ENCODE peak calls at places on chromosomes 2 and 18, in four cellular contexts. L is H9, P is testis, I is neural progenitor cell. U is an unnamed sample.
A peak's percentile ranks its signal among the peaks of the same experiment; 100 is the strongest.

GRCh38 chr2:58893645-58894336 is 652.7 kb upstream of the FANCL start:
- DNase-seq in L (no peak), P (no peak), I (no peak), U (no peak)

GRCh38 chr18:35519148-35519899 is 21.6 kb upstream of the INO80C start:
- DNase-seq in L (no peak), P (peak; percentile 86), I (no peak), U (no peak)

GRCh38 chr18:59239627-59240026 is 19.7 kb downstream of the GRP start:
- DNase-seq in L (no peak), P (no peak), I (no peak), U (no peak)

GRCh38 chr2:167908786-167909185 is 338.6 kb downstream of the STK39 start:
- DNase-seq in L (no peak), P (no peak), I (no peak), U (no peak)

GRCh38 chr2:210519594-210519993 is 36.8 kb upstream of the CPS1 start:
- DNase-seq in L (no peak), P (no peak), I (no peak), U (no peak)

GRCh38 chr2:138787053-138787666 is 7.0 kb upstream of the NXPH2 start:
- DNase-seq in L (no peak), P (peak; percentile 18), I (peak; percentile 48), U (no peak)

GRCh38 chr2:207241198-207241597 is 75.5 kb upstream of the KLF7 start:
- DNase-seq in L (no peak), P (no peak), I (no peak), U (no peak)

GRCh38 chr18:11268691-11269686 is 119.6 kb upstream of the PIEZO2 start:
- DNase-seq in L (no peak), P (no peak), I (peak; percentile 20), U (no peak)

GRCh38 chr2:16138811-16139662 is 198.7 kb downstream of the MYCN start:
- DNase-seq in L (no peak), P (no peak), I (peak; percentile 89), U (no peak)

GRCh38 chr2:115774361-115774760 is 1331.9 kb downstream of the DPP10 start:
- DNase-seq in L (no peak), P (no peak), I (no peak), U (no peak)

GRCh38 chr18:10239138-10239537 is 215.3 kb upstream of the APCDD1 start:
- DNase-seq in L (no peak), P (peak; percentile 59), I (no peak), U (no peak)

GRCh38 chr2:222739939-222740338 is 68.5 kb downstream of the MOGAT1 start:
- DNase-seq in L (no peak), P (no peak), I (no peak), U (no peak)

GRCh38 chr2:239711911-239712570 is 311.2 kb upstream of the HDAC4 start:
- DNase-seq in L (peak; percentile 13), P (no peak), I (no peak), U (no peak)

GRCh38 chr2:215851091-215851490 is 162.3 kb downstream of the MREG start:
- DNase-seq in L (no peak), P (no peak), I (no peak), U (no peak)

GRCh38 chr2:198326431-198326830 is 522.0 kb downstream of the PLCL1 start:
- DNase-seq in L (no peak), P (no peak), I (no peak), U (no peak)

GRCh38 chr2:84297155-84297554 is 161.9 kb downstream of the SUCLG1 start:
- DNase-seq in L (peak; percentile 41), P (no peak), I (no peak), U (no peak)

GRCh38 chr2:229920011-229920781 is 1.6 kb downstream of the TRIP12 start:
- DNase-seq in L (no peak), P (peak; percentile 47), I (peak; percentile 48), U (no peak)

GRCh38 chr2:729363-729762 is 52.2 kb upstream of the TMEM18 start:
- DNase-seq in L (no peak), P (no peak), I (no peak), U (peak; percentile 61)

GRCh38 chr18:34661464-34662087 is 48.5 kb upstream of the DTNA start:
- DNase-seq in L (peak; percentile 45), P (no peak), I (peak; percentile 61), U (peak; percentile 55)

GRCh38 chr2:25342372-25343186 is 854 bp upstream of the DNMT3A start:
- DNase-seq in L (peak; percentile 94), P (peak; percentile 85), I (peak; percentile 96), U (peak; percentile 73)

GRCh38 chr18:21243041-21243431 is 1.0 kb downstream of the GREB1L start:
- DNase-seq in L (peak; percentile 28), P (peak; percentile 55), I (peak; percentile 42), U (no peak)

GRCh38 chr2:168241746-168242145 is 5.6 kb downstream of the STK39 start:
- DNase-seq in L (no peak), P (no peak), I (no peak), U (no peak)

GRCh38 chr18:13579874-13580273 is 146.5 kb downstream of the FAM210A start:
- DNase-seq in L (no peak), P (no peak), I (no peak), U (no peak)

GRCh38 chr2:234178309-234179030 is 128.0 kb downstream of the SPP2 start:
- DNase-seq in L (no peak), P (peak; percentile 26), I (peak; percentile 33), U (no peak)

GRCh38 chr2:49490710-49491109 is 336.4 kb upstream of the FSHR start:
- DNase-seq in L (peak; percentile 88), P (peak; percentile 45), I (peak; percentile 71), U (peak; percentile 73)

GRCh38 chr2:32457814-32458213 is 101.0 kb downstream of the BIRC6 start:
- DNase-seq in L (no peak), P (no peak), I (no peak), U (no peak)

GRCh38 chr2:163732718-163733117 is 3.1 kb downstream of the FIGN start:
- DNase-seq in L (no peak), P (peak; percentile 34), I (no peak), U (no peak)

GRCh38 chr2:150676747-150677382 is 189.4 kb upstream of the RND3 start:
- DNase-seq in L (no peak), P (no peak), I (no peak), U (no peak)

DNA sequence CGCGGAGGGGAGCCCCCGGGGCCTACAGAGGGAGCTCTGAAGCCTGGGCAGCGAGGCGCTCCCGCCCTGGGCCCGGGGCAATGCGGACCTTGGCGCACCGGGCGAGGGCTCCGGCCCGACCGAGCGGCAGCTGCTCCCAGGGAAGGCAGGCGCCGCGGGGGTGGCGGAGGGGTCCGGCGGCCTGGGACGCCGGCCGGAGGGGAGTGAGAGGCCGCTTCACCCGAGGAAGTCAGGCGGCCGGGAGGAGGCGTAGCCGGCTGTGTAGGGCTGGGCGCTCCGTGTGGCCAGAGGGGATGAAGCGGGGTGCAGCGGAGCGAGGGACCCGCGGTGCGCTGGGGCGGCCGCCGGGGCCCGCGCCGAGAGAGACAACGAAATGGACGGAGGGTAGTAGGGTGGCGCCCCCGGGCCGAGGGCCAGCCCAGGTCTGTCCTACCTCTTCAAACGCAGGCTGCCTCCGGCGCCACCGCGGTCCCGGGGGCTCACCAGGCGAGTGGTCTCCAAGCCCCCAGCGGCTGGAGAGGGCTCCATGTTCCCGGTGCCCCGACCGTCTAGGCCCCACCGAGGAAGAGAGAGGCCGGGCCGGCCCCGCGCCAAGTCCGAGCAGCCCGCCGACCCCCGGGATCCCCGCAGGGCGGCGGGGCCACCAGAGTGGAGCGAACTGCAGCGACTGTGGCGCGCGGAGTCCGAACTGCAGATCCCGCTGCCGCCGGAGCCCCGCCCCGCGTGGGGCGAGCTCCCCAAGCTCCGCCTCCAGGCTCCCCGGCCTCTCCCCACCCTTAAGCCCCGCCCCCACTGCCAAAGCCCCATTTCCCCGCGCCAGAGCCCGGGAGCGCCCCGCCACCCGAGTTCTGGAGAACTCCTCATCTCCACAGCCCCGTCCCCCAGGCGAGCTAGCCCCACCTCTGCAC is at the start of gene SLC30A3:
- DNase-seq in L (peak; percentile 46), P (peak; percentile 92), I (peak; percentile 74), U (no peak)
- H3K27me3 ChIP-seq in L (peaks cover 38% of the 10 kb centered on the region), P (no peaks in the 10 kb centered on the region), I (peaks cover 82% of the 10 kb centered on the region), U (peaks cover 40% of the 10 kb centered on the region)

GRCh38 chr2:191049728-191050639 is 36.0 kb upstream of the STAT1 start:
- DNase-seq in L (no peak), P (no peak), I (peak; percentile 24), U (no peak)
- H3K27ac ChIP-seq in L (no peak overlapping the region), P (no peak overlapping the region), I (no peak overlapping the region), U (no peak overlapping the region)

DNA sequence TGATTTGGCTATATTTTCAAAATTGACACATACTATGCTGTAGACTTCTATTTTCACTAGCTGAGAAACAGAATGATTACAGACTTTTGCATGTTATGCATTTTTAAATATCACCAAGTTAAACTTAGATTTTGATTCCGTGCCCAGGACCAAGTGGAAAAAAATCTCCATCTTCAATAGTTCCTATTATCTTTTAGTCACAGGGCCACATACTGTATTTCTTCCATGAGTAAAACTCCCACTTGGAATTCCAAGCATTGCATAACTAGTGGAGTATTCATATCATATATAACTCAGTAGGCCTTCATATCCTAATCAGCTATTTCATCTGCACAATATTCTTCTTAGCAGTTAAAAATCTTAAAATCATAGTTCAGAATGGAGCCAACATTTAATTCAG is 470.9 kb downstream of the ARHGAP15 start:
- DNase-seq in L (no peak), P (no peak), I (no peak), U (no peak)
- H3K27me3 ChIP-seq in L (no peaks in the 10 kb centered on the region), P (no peaks in the 10 kb centered on the region), I (no peaks in the 10 kb centered on the region), U (no peaks in the 10 kb centered on the region)

DNA sequence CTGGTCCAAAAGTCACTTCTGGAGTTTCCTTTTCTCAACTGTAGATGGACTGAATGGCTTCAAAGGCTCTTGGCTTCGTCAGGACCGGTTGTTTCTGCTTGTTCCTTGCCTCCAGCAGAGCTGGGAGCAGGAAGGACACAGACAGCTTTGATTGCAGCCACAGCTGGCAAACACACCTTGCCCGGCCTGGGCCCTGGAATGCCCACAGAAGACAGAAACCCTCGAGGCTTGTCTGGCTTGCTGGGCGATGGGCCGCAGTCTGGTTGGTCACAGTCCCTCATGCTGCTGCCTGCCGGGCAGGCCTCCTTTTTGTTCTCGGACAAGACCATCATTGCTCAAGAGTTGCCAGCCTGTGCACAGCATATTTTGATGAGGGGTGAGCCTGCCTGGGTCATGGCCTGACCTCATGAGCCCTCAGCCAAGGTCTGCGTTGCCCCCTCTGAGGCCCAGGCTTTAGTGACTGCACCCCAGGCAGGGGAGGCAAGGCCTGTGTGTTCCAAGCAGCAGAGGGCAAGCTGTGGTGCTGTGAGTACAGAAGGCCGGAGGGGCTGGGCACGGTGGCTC is 37.8 kb downstream of the ATP6V1C2 start:
- DNase-seq in L (no peak), P (no peak), I (no peak), U (no peak)
- H3K27ac ChIP-seq in L (no peak overlapping the region), P (no peak overlapping the region), I (no peak overlapping the region), U (no peak overlapping the region)

GRCh38 chr2:218066946-218067515 is 2.0 kb upstream of the RUFY4 start:
- DNase-seq in L (peak; percentile 18), P (peak; percentile 22), I (no peak), U (no peak)
- H3K27me3 ChIP-seq in L (no peaks in the 10 kb centered on the region), P (no peaks in the 10 kb centered on the region), I (peaks cover 24% of the 10 kb centered on the region), U (no peaks in the 10 kb centered on the region)

GRCh38 chr2:24201496-24201895 is 26.6 kb downstream of the FAM228A start:
- DNase-seq in L (no peak), P (no peak), I (no peak), U (no peak)
- H3K27ac ChIP-seq in L (no peak overlapping the region), P (no peak overlapping the region), I (no peak overlapping the region), U (no peak overlapping the region)